ENCODE peak calls at places on chromosome 13, in four cellular contexts. Q is kidney epithelial cell, U is activated T-cell treated with anti-CD3 and anti-CD28 coated beads for 1 hour, K is amniotic stem cell. T is an unnamed sample.

GRCh38 chr13:96020941-96021340 is 32.3 kb downstream of the UGGT2 start:
- DNase-seq in U (no peak), K (no peak), Q (no peak), T (no peak)

GRCh38 chr13:109400625-109401257 is 385.6 kb downstream of the IRS2 start:
- DNase-seq in U (no peak), Q (no peak), K (no peak), T (no peak)

GRCh38 chr13:28568286-28568685 is 73.4 kb upstream of the FLT1 start:
- DNase-seq in Q (no peak), K (no peak), U (no peak), T (peak; percentile 62)

GRCh38 chr13:32859893-32860292 is 156.3 kb upstream of the KL start:
- DNase-seq in Q (no peak), U (no peak), K (no peak), T (no peak)

GRCh38 chr13:48263196-48263595 is 30.2 kb downstream of the ITM2B start:
- DNase-seq in U (no peak), Q (peak; percentile 7), K (no peak), T (no peak)

GRCh38 chr13:100230813-100231575 is 142.1 kb downstream of the PCCA start:
- DNase-seq in Q (no peak), K (no peak), U (no peak), T (no peak)

GRCh38 chr13:46202956-46203355 is 8.8 kb upstream of the LRRC63 start:
- DNase-seq in U (no peak), Q (no peak), K (no peak), T (no peak)

GRCh38 chr13:36918246-36919060 is 1.6 kb downstream of the SMAD9 start:
- DNase-seq in Q (peak; percentile 44), U (no peak), K (no peak), T (peak; percentile 20)

GRCh38 chr13:50080158-50080855 is 65.1 kb downstream of the KCNRG start:
- DNase-seq in Q (no peak), K (no peak), U (peak; percentile 1), T (peak; percentile 20)

GRCh38 chr13:23763328-23763727 is 125.9 kb downstream of the MIPEP start:
- DNase-seq in U (no peak), K (no peak), Q (no peak), T (no peak)

GRCh38 chr13:46367622-46368327 is 19.3 kb downstream of the RUBCNL start:
- DNase-seq in U (no peak), K (no peak), Q (peak; percentile 45), T (no peak)

GRCh38 chr13:34250151-34250550 is 432.2 kb downstream of the RFC3 start:
- DNase-seq in K (no peak), Q (no peak), U (no peak), T (no peak)

GRCh38 chr13:100235311-100235901 is 146.5 kb downstream of the PCCA start:
- DNase-seq in Q (peak; percentile 10), U (no peak), K (peak; percentile 4), T (peak; percentile 59)